ENCODE peak calls at places on chromosome 9, in seven cellular contexts. G is H9, Q is IMR-90, A is trophoblast cell, P is H1, S is mesendoderm, O is neuronal stem cell. F is an unnamed sample.

GRCh38 chr9:6779417-6780241 is 21.9 kb downstream of the KDM4C start:
- DNase-seq in Q (peak; percentile 73), P (no peak), A (peak; percentile 27), S (peak; percentile 94), G (no peak), O (no peak), F (peak; percentile 51)

GRCh38 chr9:96327694-96328352 is 25.8 kb upstream of the HSD17B3 start:
- DNase-seq in O (peak; percentile 38), S (peak; percentile 54), G (no peak), A (peak; percentile 46), P (no peak), Q (peak; percentile 59), F (peak; percentile 71)

GRCh38 chr9:36033788-36034187 is 2.9 kb upstream of the RECK start:
- DNase-seq in P (no peak), G (no peak), A (no peak), S (no peak), O (no peak), Q (no peak), F (no peak)

GRCh38 chr9:100595391-100596199 is 17.7 kb downstream of the CAVIN4 start:
- DNase-seq in P (no peak), O (peak; percentile 59), G (no peak), S (peak; percentile 65), A (peak; percentile 39), Q (peak; percentile 70), F (peak; percentile 72)

GRCh38 chr9:113720495-113720894 is 155.6 kb upstream of the ZNF618 start:
- DNase-seq in Q (no peak), S (no peak), O (no peak), A (no peak), P (peak; percentile 31), G (peak; percentile 32), F (no peak)

GRCh38 chr9:27117489-27118135 is 8.6 kb downstream of the TEK start:
- DNase-seq in G (peak; percentile 35), O (no peak), Q (no peak), A (no peak), P (no peak), S (peak; percentile 87), F (no peak)

GRCh38 chr9:121781701-121782464 is 130.4 kb downstream of the DAB2IP start:
- DNase-seq in A (no peak), G (peak; percentile 18), S (no peak), O (no peak), P (no peak), Q (no peak), F (no peak)

GRCh38 chr9:127192744-127193143 is 70.3 kb upstream of the ANGPTL2 start:
- DNase-seq in G (no peak), S (no peak), O (no peak), P (no peak), A (no peak), Q (no peak), F (no peak)

GRCh38 chr9:94980947-94981632 is 254.6 kb downstream of the AOPEP start:
- DNase-seq in S (peak; percentile 72), A (no peak), O (no peak), P (no peak), Q (no peak), G (peak; percentile 53), F (no peak)

GRCh38 chr9:114911167-114911821 is 19.1 kb downstream of the TNFSF8 start:
- DNase-seq in P (no peak), S (peak; percentile 82), Q (peak; percentile 51), G (no peak), O (peak; percentile 51), A (no peak), F (peak; percentile 65)

GRCh38 chr9:133580971-133581370 is 28.2 kb downstream of the FAM163B start:
- DNase-seq in G (no peak), P (no peak), S (no peak), A (no peak), Q (no peak), O (no peak), F (peak; percentile 17)

GRCh38 chr9:100598641-100599145 is 20.8 kb downstream of the CAVIN4 start:
- DNase-seq in P (peak; percentile 96), G (peak; percentile 98), O (peak; percentile 79), S (peak; percentile 97), Q (peak; percentile 71), A (peak; percentile 86), F (peak; percentile 75)

GRCh38 chr9:96661711-96662110 is 6.6 kb upstream of the PRXL2C start:
- DNase-seq in O (no peak), A (peak; percentile 32), S (peak; percentile 93), Q (peak; percentile 73), G (no peak), P (no peak), F (peak; percentile 24)

GRCh38 chr9:92983984-92984589 is 36.8 kb downstream of the FGD3 start:
- DNase-seq in Q (peak; percentile 3), A (no peak), P (no peak), G (no peak), S (peak; percentile 70), O (peak; percentile 35), F (peak; percentile 6)

GRCh38 chr9:100440071-100440470 is 13.1 kb downstream of the MSANTD3 start:
- DNase-seq in Q (peak; percentile 76), S (no peak), O (no peak), A (peak; percentile 95), G (no peak), P (no peak), F (peak; percentile 92)

GRCh38 chr9:94017939-94018531 is 62.9 kb upstream of the BARX1 start:
- DNase-seq in G (no peak), P (no peak), A (no peak), S (no peak), Q (peak; percentile 54), O (no peak), F (peak; percentile 18)

GRCh38 chr9:122827759-122828090 is 663 bp downstream of the PDCL start:
- DNase-seq in G (no peak), P (no peak), Q (peak; percentile 42), S (peak; percentile 87), A (no peak), O (no peak), F (peak; percentile 65)

GRCh38 chr9:137113385-137114159 is 961 bp downstream of the DPP7 start:
- DNase-seq in G (no peak), S (no peak), Q (no peak), A (no peak), P (peak; percentile 66), O (no peak), F (no peak)

GRCh38 chr9:22229069-22229468 is 217.6 kb upstream of the DMRTA1 start:
- DNase-seq in Q (no peak), G (no peak), P (no peak), O (no peak), A (no peak), S (peak; percentile 72), F (no peak)

GRCh38 chr9:113872485-113873143 is 3.5 kb upstream of the ZNF618 start:
- DNase-seq in Q (no peak), A (no peak), G (no peak), O (no peak), P (no peak), S (no peak), F (no peak)

GRCh38 chr9:7298123-7298522 is 501.5 kb downstream of the DMAC1 start:
- DNase-seq in A (no peak), G (no peak), S (no peak), O (no peak), P (no peak), Q (no peak), F (no peak)

GRCh38 chr9:77604316-77604715 is 43.8 kb downstream of the GNA14 start:
- DNase-seq in S (peak; percentile 42), P (no peak), G (no peak), Q (no peak), O (no peak), A (peak; percentile 69), F (no peak)
- H4K8ac ChIP-seq in S (no peak overlapping the region), P (no peak overlapping the region), G (no peak overlapping the region), Q (no peak overlapping the region), O (no peak overlapping the region), A (no peak overlapping the region), F (no peak overlapping the region)

DNA sequence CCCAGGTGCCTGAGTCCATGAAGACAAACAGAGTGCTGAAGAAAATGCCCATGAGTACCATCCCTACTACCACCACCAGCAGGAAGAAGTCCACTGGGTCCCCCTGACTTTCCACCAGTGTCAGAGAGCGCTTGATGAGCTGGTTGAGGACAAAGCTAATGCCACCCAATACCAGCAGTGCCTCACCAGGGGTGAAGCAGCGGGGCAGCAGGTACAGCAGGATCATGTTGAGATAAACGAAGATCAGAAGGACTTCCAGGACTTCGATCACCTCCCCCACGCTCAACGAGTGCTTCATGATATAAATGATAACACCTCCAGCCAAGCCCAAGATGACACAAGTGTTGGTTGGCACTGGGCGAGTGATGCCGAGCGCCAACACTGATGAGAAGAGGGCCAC is 859 bp downstream of the DOLK start:
- DNase-seq in P (no peak), S (no peak), O (no peak), G (no peak), A (no peak), Q (no peak), F (no peak)
- H2BK120ac ChIP-seq in P (no peak overlapping the region), S (no peak overlapping the region), O (no peak overlapping the region), G (no peak overlapping the region), A (no peak overlapping the region), Q (no peak overlapping the region), F (no peak overlapping the region)

GRCh38 chr9:88937248-88937647 is 54.0 kb upstream of the S1PR3 start:
- DNase-seq in O (no peak), A (no peak), G (no peak), Q (no peak), S (no peak), P (no peak), F (no peak)

GRCh38 chr9:88933607-88934379 is 57.5 kb upstream of the S1PR3 start:
- DNase-seq in A (peak; percentile 27), P (no peak), O (no peak), Q (no peak), S (no peak), G (no peak), F (no peak)

GRCh38 chr9:88938181-88938580 is 53.1 kb upstream of the S1PR3 start:
- DNase-seq in A (peak; percentile 84), G (no peak), P (no peak), O (no peak), S (no peak), Q (no peak), F (no peak)

GRCh38 chr9:88936132-88936531 is 55.1 kb upstream of the S1PR3 start:
- DNase-seq in O (no peak), G (no peak), A (no peak), S (no peak), Q (no peak), P (no peak), F (no peak)

DNA sequence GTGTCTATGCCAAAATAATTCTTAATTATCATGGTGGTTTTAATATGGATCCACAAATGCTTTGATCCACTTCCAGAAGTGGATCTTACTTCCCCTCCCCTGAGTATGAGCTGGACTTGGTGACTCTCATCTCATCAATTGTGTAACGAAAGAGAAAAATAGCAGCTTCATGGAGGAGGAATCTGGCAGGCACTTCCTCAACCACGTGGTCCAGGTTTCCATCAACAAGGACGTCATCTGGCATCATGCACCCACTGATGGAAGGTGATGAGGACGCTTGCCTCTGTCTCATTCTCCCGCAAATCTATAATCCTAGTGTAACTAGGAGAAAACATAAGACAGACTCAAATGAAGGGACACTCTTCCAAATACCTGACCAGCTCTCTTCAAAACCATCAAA is 54.6 kb upstream of the S1PR3 start:
- DNase-seq in A (no peak), P (no peak), O (no peak), Q (peak; percentile 7), G (no peak), S (no peak), F (no peak)
- H4K8ac ChIP-seq in A (no peak overlapping the region), P (no peak overlapping the region), O (no peak overlapping the region), Q (no peak overlapping the region), G (no peak overlapping the region), S (no peak overlapping the region), F (no peak overlapping the region)

DNA sequence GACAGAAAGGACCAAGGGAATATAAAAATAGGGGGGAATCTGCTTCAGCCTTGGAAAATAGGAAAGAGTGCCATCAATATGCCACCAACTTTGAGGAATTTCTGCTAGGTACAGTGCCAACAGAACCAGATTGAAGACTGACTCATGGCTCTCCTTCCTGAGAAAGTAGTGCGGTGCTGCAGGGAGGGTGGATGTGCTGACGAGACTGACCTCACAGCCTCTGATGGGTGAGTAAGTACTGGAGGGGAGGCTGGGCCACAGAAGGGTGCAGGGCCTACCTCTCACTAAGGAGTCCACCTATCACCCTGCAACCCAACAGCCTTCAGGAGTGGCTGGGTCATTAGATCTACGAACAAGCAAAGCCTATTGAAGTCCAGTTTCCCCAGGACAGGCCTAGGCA is 187.6 kb downstream of the GABBR2 start:
- DNase-seq in P (no peak), O (no peak), S (no peak), A (no peak), G (no peak), Q (peak; percentile 92), F (no peak)
- H2BK120ac ChIP-seq in P (no peak overlapping the region), O (no peak overlapping the region), S (no peak overlapping the region), A (no peak overlapping the region), G (no peak overlapping the region), Q (peak overlapping the region; percentile 63), F (no peak overlapping the region)